ENCODE peak calls at places on chromosomes 13 and 19, in five cellular contexts. I is GM23338, D is K562, W is cardiac fibroblast, F is ovary. J is an unnamed sample.
A peak's percentile ranks its signal among the peaks of the same experiment; 100 is the strongest.

GRCh38 chr13:63948045-63948444 is 2532.4 kb upstream of the PCDH20 start:
- DNase-seq in I (no peak), D (no peak), W (no peak), F (no peak), J (no peak)

GRCh38 chr19:50537769-50538230 is 24.1 kb upstream of the ASPDH start:
- DNase-seq in I (peak; percentile 99), D (peak; percentile 93), W (peak; percentile 85), F (peak; percentile 37), J (peak; percentile 28)

GRCh38 chr13:87234981-87235380 is 436.2 kb upstream of the SLITRK5 start:
- DNase-seq in I (no peak), D (peak; percentile 0), W (peak; percentile 40), F (no peak), J (no peak)

GRCh38 chr19:15247107-15248014 is 15.1 kb upstream of the EPHX3 start:
- DNase-seq in I (no peak), D (no peak), W (no peak), F (no peak), J (no peak)

GRCh38 chr13:24670927-24671326 is 9.3 kb upstream of the ATP12A start:
- DNase-seq in I (peak; percentile 87), D (peak; percentile 16), W (peak; percentile 11), F (no peak), J (no peak)

GRCh38 chr19:15371786-15372380 is 7.7 kb downstream of the AKAP8 start:
- DNase-seq in I (no peak), D (no peak), W (no peak), F (no peak), J (no peak)

GRCh38 chr13:44748439-44748838 is 172.3 kb upstream of the TSC22D1 start:
- DNase-seq in I (no peak), D (no peak), W (no peak), F (no peak), J (no peak)

GRCh38 chr19:16319466-16319865 is 5.2 kb upstream of the KLF2 start:
- DNase-seq in I (no peak), D (no peak), W (peak; percentile 65), F (no peak), J (no peak)

GRCh38 chr13:105936816-105937215 is 598.6 kb downstream of the EFNB2 start:
- DNase-seq in I (no peak), D (no peak), W (no peak), F (no peak), J (no peak)

GRCh38 chr19:33815410-33816340 is 19.0 kb downstream of the KCTD15 start:
- DNase-seq in I (no peak), D (peak; percentile 38), W (peak; percentile 32), F (no peak), J (no peak)

GRCh38 chr19:14347999-14348889 is 33.0 kb upstream of the ADGRE5 start:
- DNase-seq in I (peak; percentile 78), D (peak; percentile 80), W (peak; percentile 61), F (peak; percentile 34), J (no peak)

GRCh38 chr19:18091217-18091608 is 4.5 kb upstream of the IL12RB1 start:
- DNase-seq in I (no peak), D (peak; percentile 74), W (no peak), F (no peak), J (no peak)

GRCh38 chr19:47511128-47511517 is 3.7 kb downstream of the NAPA start:
- DNase-seq in I (no peak), D (no peak), W (peak; percentile 63), F (peak; percentile 82), J (no peak)

GRCh38 chr19:2811735-2812413 is 7.8 kb upstream of the ZNF554 start:
- DNase-seq in I (no peak), D (no peak), W (no peak), F (no peak), J (no peak)

GRCh38 chr13:108496364-108497215 is 132.8 kb upstream of the MYO16 start:
- DNase-seq in I (peak; percentile 44), D (peak; percentile 11), W (peak; percentile 6), F (no peak), J (no peak)

GRCh38 chr19:47518139-47518538 is 3.3 kb upstream of the NAPA start:
- DNase-seq in I (no peak), D (no peak), W (no peak), F (no peak), J (no peak)

GRCh38 chr13:27011661-27012060 is 159.9 kb downstream of the USP12 start:
- DNase-seq in I (no peak), D (no peak), W (no peak), F (no peak), J (no peak)

GRCh38 chr19:47608908-47609879 is at the start of gene BICRA:
- DNase-seq in I (peak; percentile 92), D (peak; percentile 88), W (peak; percentile 88), F (peak; percentile 85), J (no peak)

GRCh38 chr19:31693870-31694269 is 344.6 kb upstream of the TSHZ3 start:
- DNase-seq in I (no peak), D (no peak), W (no peak), F (no peak), J (no peak)

GRCh38 chr13:44141725-44142539 is 231.7 kb upstream of the SERP2 start:
- DNase-seq in I (peak; percentile 95), D (peak; percentile 91), W (peak; percentile 98), F (peak; percentile 99), J (peak; percentile 91)

GRCh38 chr19:11331502-11331901 is 8.0 kb downstream of the RAB3D start:
- DNase-seq in I (no peak), D (no peak), W (no peak), F (no peak), J (no peak)

GRCh38 chr13:44303681-44304432 is 69.8 kb upstream of the SERP2 start:
- DNase-seq in I (no peak), D (no peak), W (peak; percentile 89), F (peak; percentile 63), J (no peak)

GRCh38 chr13:40221131-40221459 is 445.3 kb downstream of the FOXO1 start:
- DNase-seq in I (no peak), D (no peak), W (no peak), F (no peak), J (no peak)

GRCh38 chr13:74794147-74794546 is 659.9 kb upstream of the KLF12 start:
- DNase-seq in I (no peak), D (no peak), W (no peak), F (no peak), J (no peak)

GRCh38 chr19:53971608-53972007 is 8.9 kb downstream of the CACNG8 start:
- DNase-seq in I (peak; percentile 30), D (no peak), W (no peak), F (no peak), J (no peak)

GRCh38 chr19:10516671-10517286 is 468 bp downstream of the S1PR5 start:
- DNase-seq in I (peak; percentile 44), D (no peak), W (no peak), F (no peak), J (no peak)

GRCh38 chr19:51702754-51703654 is 9.9 kb downstream of the SPACA6 start:
- DNase-seq in I (peak; percentile 94), D (peak; percentile 80), W (no peak), F (peak; percentile 68), J (no peak)

GRCh38 chr19:7376151-7376852 is 27.6 kb downstream of the ARHGEF18 start:
- DNase-seq in I (peak; percentile 51), D (no peak), W (no peak), F (no peak), J (no peak)

GRCh38 chr19:48967346-48968178 is 2.5 kb downstream of the FTL start:
- DNase-seq in I (no peak), D (peak; percentile 80), W (peak; percentile 92), F (no peak), J (peak; percentile 56)

GRCh38 chr13:34459856-34460255 is 482.2 kb upstream of the NBEA start:
- DNase-seq in I (no peak), D (no peak), W (peak; percentile 4), F (no peak), J (no peak)

GRCh38 chr19:44745386-44745831 is 3.1 kb upstream of the BCL3 start:
- DNase-seq in I (peak; percentile 52), D (peak; percentile 51), W (peak; percentile 93), F (peak; percentile 77), J (peak; percentile 74)

GRCh38 chr19:7292950-7293794 is 1.0 kb downstream of the INSR start:
- DNase-seq in I (peak; percentile 39), D (no peak), W (no peak), F (peak; percentile 70), J (no peak)

GRCh38 chr19:38360351-38360750 is 14.0 kb upstream of the PSMD8 start:
- DNase-seq in I (no peak), D (no peak), W (no peak), F (no peak), J (no peak)

GRCh38 chr19:38362076-38362945 is 12.1 kb upstream of the PSMD8 start:
- DNase-seq in I (peak; percentile 97), D (peak; percentile 92), W (peak; percentile 53), F (peak; percentile 62), J (no peak)

GRCh38 chr19:38359242-38360021 is 14.9 kb upstream of the PSMD8 start:
- DNase-seq in I (no peak), D (no peak), W (no peak), F (no peak), J (no peak)

GRCh38 chr19:38360839-38361631 is 13.3 kb upstream of the PSMD8 start:
- DNase-seq in I (no peak), D (no peak), W (no peak), F (no peak), J (no peak)

GRCh38 chr19:38361633-38362075 is 12.7 kb upstream of the PSMD8 start:
- DNase-seq in I (peak; percentile 99), D (peak; percentile 91), W (peak; percentile 71), F (peak; percentile 51), J (no peak)
- TF ChIP-seq CTCF in I (no peak), D (peak; percentile 3), W (peak; percentile 35), F (no peak), J (no peak)

GRCh38 chr13:93227280-93227905 is 786 bp downstream of the GPC6 start:
- DNase-seq in I (peak; percentile 66), D (no peak), W (peak; percentile 67), F (peak; percentile 47), J (no peak)

GRCh38 chr13:93230466-93230865 is 3.9 kb downstream of the GPC6 start:
- DNase-seq in I (no peak), D (no peak), W (peak; percentile 83), F (no peak), J (no peak)

GRCh38 chr13:93226065-93226622 is 463 bp upstream of the GPC6 start:
- DNase-seq in I (no peak), D (no peak), W (no peak), F (no peak), J (no peak)

GRCh38 chr13:93226623-93227279 is at the start of gene GPC6:
- DNase-seq in I (peak; percentile 88), D (peak; percentile 66), W (peak; percentile 96), F (peak; percentile 58), J (peak; percentile 77)

GRCh38 chr13:93227906-93228801 is 1.5 kb downstream of the GPC6 start:
- DNase-seq in I (peak; percentile 91), D (peak; percentile 82), W (peak; percentile 93), F (peak; percentile 73), J (no peak)
- TF ChIP-seq CTCF in I (peak; percentile 41), D (peak; percentile 31), W (peak; percentile 42), F (peak; percentile 40), J (peak; percentile 67)

GRCh38 chr13:48000559-48001126 is 430 bp downstream of the SUCLA2 start:
- DNase-seq in I (peak; percentile 50), D (peak; percentile 9), W (peak; percentile 7), F (no peak), J (no peak)
- TF ChIP-seq CTCF in I (no peak), D (no peak), W (no peak), F (no peak), J (no peak)

GRCh38 chr13:110518571-110518970 is 43.0 kb downstream of the RAB20 start:
- DNase-seq in I (no peak), D (no peak), W (no peak), F (no peak), J (no peak)
- TF ChIP-seq CTCF in I (no peak), D (no peak), W (no peak), F (no peak), J (no peak)

J was measured in AG09319.